ENCODE peak calls at places on chromosome 19, in five cellular contexts. N is NCI-H69, I is progenitor cell of endocrine pancreas, C is A549, R is H7. V is an unnamed sample.

GRCh38 chr19:45779231-45780145 is 2.8 kb downstream of the DMPK start:
- DNase-seq in N (peak; percentile 94), C (peak; percentile 94), I (peak; percentile 70), R (peak; percentile 99), V (peak; percentile 89)

GRCh38 chr19:45251452-45252354 is 632 bp downstream of the MARK4 start:
- DNase-seq in N (peak; percentile 42), R (peak; percentile 89), I (peak; percentile 23), C (no peak), V (no peak)

GRCh38 chr19:5228932-5229777 is 111.5 kb downstream of the PTPRS start:
- DNase-seq in N (peak; percentile 55), R (peak; percentile 60), I (no peak), C (peak; percentile 23), V (no peak)

GRCh38 chr19:8696993-8697392 is 1.6 kb downstream of the ACTL9 start:
- DNase-seq in C (no peak), I (no peak), N (no peak), R (no peak), V (no peak)

GRCh38 chr19:50705422-50706019 is 14.1 kb downstream of the SHANK1 start:
- DNase-seq in C (peak; percentile 95), I (no peak), N (peak; percentile 48), R (peak; percentile 91), V (no peak)

GRCh38 chr19:46369817-46370216 is 22.9 kb downstream of the PPP5C start:
- DNase-seq in C (no peak), N (no peak), I (no peak), R (no peak), V (no peak)

GRCh38 chr19:16076958-16077611 is 790 bp downstream of the TPM4 start:
- DNase-seq in I (no peak), R (peak; percentile 85), N (peak; percentile 71), C (no peak), V (no peak)

GRCh38 chr19:10043286-10043927 is 30.1 kb downstream of the RDH8 start:
- DNase-seq in C (no peak), N (no peak), R (no peak), I (no peak), V (no peak)

GRCh38 chr19:36528921-36529518 is 949 bp upstream of the ZNF260 start:
- DNase-seq in I (no peak), N (no peak), C (peak; percentile 49), R (peak; percentile 55), V (no peak)

GRCh38 chr19:16111909-16112752 is 442 bp downstream of the RAB8A start:
- DNase-seq in C (no peak), R (no peak), I (no peak), N (peak; percentile 29), V (no peak)

GRCh38 chr19:49443366-49444099 is 2.2 kb upstream of the SLC17A7 start:
- DNase-seq in C (peak; percentile 94), I (peak; percentile 93), N (peak; percentile 99), R (peak; percentile 93), V (peak; percentile 95)

GRCh38 chr19:47427241-47428176 is 8.2 kb upstream of the MEIS3 start:
- DNase-seq in C (peak; percentile 93), R (peak; percentile 88), N (peak; percentile 73), I (peak; percentile 84), V (peak; percentile 85)

GRCh38 chr19:37095859-37096258 is 17.6 kb downstream of the ZNF420 start:
- DNase-seq in I (no peak), N (peak; percentile 4), C (no peak), R (no peak), V (no peak)

GRCh38 chr19:582497-583197 is 7.0 kb upstream of the HCN2 start:
- DNase-seq in C (no peak), N (peak; percentile 19), I (no peak), R (no peak), V (no peak)

GRCh38 chr19:16200038-16200775 is 2.5 kb downstream of the AP1M1 start:
- DNase-seq in C (no peak), I (no peak), N (no peak), R (peak; percentile 35), V (no peak)

GRCh38 chr19:49497047-49497789 is 984 bp downstream of the RPS11 start:
- DNase-seq in I (no peak), N (peak; percentile 26), R (peak; percentile 67), C (peak; percentile 77), V (no peak)

GRCh38 chr19:23774156-23774971 is 15.7 kb upstream of the ZNF681 start:
- DNase-seq in R (no peak), N (no peak), C (no peak), I (no peak), V (no peak)

GRCh38 chr19:47729468-47729798 is 15.9 kb upstream of the NOP53 start:
- DNase-seq in C (peak; percentile 92), N (peak; percentile 15), I (no peak), R (peak; percentile 79), V (no peak)

GRCh38 chr19:34089566-34089965 is 82.7 kb upstream of the LSM14A start:
- DNase-seq in R (no peak), N (no peak), I (no peak), C (no peak), V (no peak)

GRCh38 chr19:35459414-35460082 is 11.5 kb downstream of the FFAR2 start:
- DNase-seq in I (no peak), C (no peak), R (no peak), N (no peak), V (no peak)

GRCh38 chr19:10872551-10873107 is 1.3 kb downstream of the CARM1 start:
- DNase-seq in R (no peak), C (no peak), N (peak; percentile 37), I (no peak), V (no peak)

GRCh38 chr19:47312366-47313006 is 2.8 kb downstream of the C5AR1 start:
- DNase-seq in C (no peak), R (no peak), I (no peak), N (no peak), V (no peak)

GRCh38 chr19:28934626-28935025 is 278.3 kb downstream of the UQCRFS1 start:
- DNase-seq in C (no peak), R (no peak), N (no peak), I (no peak), V (no peak)

GRCh38 chr19:9130965-9131364 is 4.2 kb upstream of the OR7G3 start:
- DNase-seq in R (no peak), N (no peak), I (no peak), C (no peak), V (no peak)

GRCh38 chr19:56217039-56217949 is 15.2 kb downstream of the ZSCAN5C start:
- DNase-seq in N (peak; percentile 56), C (no peak), I (peak; percentile 17), R (peak; percentile 88), V (no peak)

GRCh38 chr19:50358483-50359431 is 6.7 kb downstream of the NAPSA start:
- DNase-seq in I (no peak), R (no peak), C (no peak), N (peak; percentile 78), V (no peak)

V was measured in type B pancreatic cell.